ENCODE peak calls at places on chromosomes 7 and 10, in five cellular contexts. L is neuronal stem cell, M is IMR-90, H is mesendoderm, Z is mesenchymal stem cell. Y is an unnamed sample.

GRCh38 chr7:12256025-12256570 is 45.0 kb downstream of the TMEM106B start:
- DNase-seq in M (peak), H (no peak), Z (peak), L (no peak), Y (no peak)

GRCh38 chr10:129730993-129731325 is 233.1 kb downstream of the EBF3 start:
- DNase-seq in L (no peak), Z (no peak), H (no peak), M (no peak), Y (no peak)

GRCh38 chr10:124596116-124596785 is 134.6 kb downstream of the LHPP start:
- DNase-seq in L (no peak), M (no peak), H (no peak), Z (no peak), Y (no peak)

GRCh38 chr10:14016011-14016536 is 314.6 kb downstream of the FRMD4A start:
- DNase-seq in Z (peak), H (no peak), M (peak), L (no peak), Y (peak)

GRCh38 chr10:108631332-108631731 is 1292.0 kb downstream of the XPNPEP1 start:
- DNase-seq in L (no peak), H (no peak), M (no peak), Z (no peak), Y (no peak)

GRCh38 chr7:108293190-108293612 is 163.0 kb downstream of the NRCAM start:
- DNase-seq in H (no peak), L (peak), M (no peak), Z (no peak), Y (no peak)

GRCh38 chr7:157568785-157569584 is 232.2 kb downstream of the DNAJB6 start:
- DNase-seq in H (peak), M (no peak), L (peak), Z (peak), Y (no peak)

GRCh38 chr7:2629740-2630681 is 1.8 kb upstream of the TTYH3 start:
- DNase-seq in M (peak), Z (peak), H (no peak), L (no peak), Y (peak)

GRCh38 chr7:146115665-146116451 is 743 bp upstream of the CNTNAP2 start:
- DNase-seq in Z (peak), L (peak), H (peak), M (no peak), Y (no peak)

GRCh38 chr10:17713133-17713532 is 38.9 kb upstream of the TMEM236 start:
- DNase-seq in Z (no peak), M (no peak), L (peak), H (no peak), Y (no peak)

GRCh38 chr7:159095979-159096411 is 48.7 kb downstream of the VIPR2 start:
- DNase-seq in M (no peak), Z (no peak), L (no peak), H (no peak), Y (no peak)

GRCh38 chr10:129769381-129770116 is 194.5 kb downstream of the EBF3 start:
- DNase-seq in L (no peak), H (no peak), Z (no peak), M (no peak), Y (no peak)

GRCh38 chr7:1861799-1862458 is 191.9 kb downstream of the ELFN1 start:
- DNase-seq in H (no peak), L (no peak), M (no peak), Z (no peak), Y (no peak)

GRCh38 chr7:28409716-28410627 is 2.3 kb upstream of the CREB5 start:
- DNase-seq in H (peak), Z (peak), M (peak), L (peak), Y (peak)

GRCh38 chr7:116522247-116522646 is 2.6 kb upstream of the CAV1 start:
- DNase-seq in H (peak), L (no peak), M (peak), Z (peak), Y (no peak)

GRCh38 chr10:114491933-114492332 is 87.6 kb upstream of the AFAP1L2 start:
- DNase-seq in L (no peak), Z (no peak), M (no peak), H (no peak), Y (no peak)

GRCh38 chr10:78442836-78443550 is 409.3 kb downstream of the RPS24 start:
- DNase-seq in L (no peak), Z (no peak), M (no peak), H (no peak), Y (no peak)

GRCh38 chr10:50619171-50619570 is 4.6 kb downstream of the SGMS1 start:
- DNase-seq in M (no peak), L (no peak), H (no peak), Z (no peak), Y (no peak)

GRCh38 chr10:79206300-79207095 is 137.7 kb downstream of the ZMIZ1 start:
- DNase-seq in M (no peak), L (no peak), H (no peak), Z (no peak), Y (no peak)

GRCh38 chr10:107900131-107900530 is 735.6 kb upstream of the SORCS1 start:
- DNase-seq in Z (no peak), H (no peak), L (no peak), M (no peak), Y (no peak)

GRCh38 chr10:51815723-51816122 is 116.3 kb upstream of the CSTF2T start:
- DNase-seq in M (no peak), L (no peak), Z (no peak), H (no peak), Y (no peak)

GRCh38 chr7:45651540-45651939 is 77.4 kb downstream of the ADCY1 start:
- DNase-seq in M (no peak), Z (no peak), H (no peak), L (no peak), Y (no peak)

GRCh38 chr7:41870505-41871138 is 167.7 kb upstream of the INHBA start:
- DNase-seq in H (no peak), L (no peak), M (peak), Z (peak), Y (peak)

GRCh38 chr7:100191775-100192174 is 14.1 kb downstream of the STAG3 start:
- DNase-seq in M (peak), H (no peak), L (no peak), Z (peak), Y (no peak)

GRCh38 chr10:4535531-4535930 is 290.5 kb upstream of the AKR1E2 start:
- DNase-seq in M (no peak), Z (no peak), H (no peak), L (no peak), Y (no peak)

GRCh38 chr10:89355373-89355772 is 22.5 kb upstream of the IFIT1B start:
- DNase-seq in Z (peak), H (no peak), L (no peak), M (peak), Y (no peak)

GRCh38 chr7:113774182-113774807 is 144.5 kb downstream of the PPP1R3A start:
- DNase-seq in Z (peak), M (peak), L (no peak), H (peak), Y (peak)

GRCh38 chr7:77284005-77284404 is 84.4 kb upstream of the FGL2 start:
- DNase-seq in M (no peak), Z (no peak), H (no peak), L (no peak), Y (no peak)

GRCh38 chr7:157502701-157503111 is 165.9 kb downstream of the DNAJB6 start:
- DNase-seq in L (no peak), M (no peak), H (no peak), Z (peak), Y (no peak)

GRCh38 chr7:81769891-81770818 is at the start of gene HGF:
- DNase-seq in M (peak), L (no peak), Z (peak), H (peak), Y (no peak)

GRCh38 chr10:97332586-97333350 is 1.8 kb downstream of the FRAT2 start:
- DNase-seq in M (peak), L (peak), H (peak), Z (peak), Y (peak)

GRCh38 chr10:91805110-91805825 is 7.0 kb downstream of the TNKS2 start:
- DNase-seq in L (no peak), Z (no peak), M (peak), H (no peak), Y (peak)

GRCh38 chr7:138957217-138957616 is 24.0 kb downstream of the KIAA1549 start:
- DNase-seq in L (no peak), M (no peak), H (no peak), Z (no peak), Y (no peak)

GRCh38 chr7:4745971-4746919 is 29.2 kb upstream of the AP5Z1 start:
- DNase-seq in M (peak), L (no peak), H (peak), Z (peak), Y (peak)

GRCh38 chr10:75640381-75640780 is 209.0 kb downstream of the LRMDA start:
- DNase-seq in Z (no peak), L (no peak), H (no peak), M (no peak), Y (no peak)

GRCh38 chr7:135673360-135673706 is 11.0 kb downstream of the STMP1 start:
- DNase-seq in L (no peak), Z (peak), H (no peak), M (peak), Y (no peak)

GRCh38 chr10:69315610-69316312 is 37.5 kb downstream of the HK1 start:
- DNase-seq in M (peak), Z (peak), L (no peak), H (no peak), Y (no peak)
- H3K4ac ChIP-seq in M (no peak), Z (no peak), L (no peak), H (peak), Y (no peak)

GRCh38 chr10:29846881-29847280 is 212.1 kb upstream of the SVIL start:
- DNase-seq in L (no peak), Z (no peak), H (no peak), M (no peak), Y (no peak)
- H3K4me3 ChIP-seq in L (no peak), Z (no peak), H (no peak), M (no peak), Y (no peak)

DNA sequence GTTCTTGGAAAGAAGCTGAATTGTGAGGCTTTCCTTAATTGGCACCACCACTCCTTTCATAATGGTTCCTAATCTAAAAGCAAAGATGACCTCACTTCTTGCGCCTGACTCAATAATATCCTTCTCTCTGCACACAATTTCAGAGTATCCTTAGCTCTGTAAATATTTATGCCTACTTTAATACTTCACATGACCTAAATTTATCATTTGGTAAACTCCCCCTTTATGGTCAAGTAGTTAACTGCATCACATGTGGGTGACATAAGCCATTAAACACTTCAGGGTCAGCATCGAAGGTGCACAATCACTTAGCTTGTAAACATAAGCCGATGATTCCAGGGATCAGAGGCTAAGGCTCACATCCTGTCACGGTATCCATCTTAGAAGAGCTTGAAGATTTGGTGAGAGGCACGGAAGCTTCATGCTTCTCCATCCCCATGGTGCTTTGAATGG is 7.3 kb upstream of the RHOBTB1 start:
- DNase-seq in M (peak), L (no peak), H (no peak), Z (peak), Y (no peak)
- H3K4ac ChIP-seq in M (no peak), L (no peak), H (no peak), Z (no peak), Y (no peak)

GRCh38 chr7:150567846-150568245 is 656 bp downstream of the GIMAP4 start:
- DNase-seq in L (no peak), M (no peak), Z (no peak), H (no peak), Y (no peak)
- H3K4me3 ChIP-seq in L (no peak), M (no peak), Z (no peak), H (no peak), Y (no peak)

DNA sequence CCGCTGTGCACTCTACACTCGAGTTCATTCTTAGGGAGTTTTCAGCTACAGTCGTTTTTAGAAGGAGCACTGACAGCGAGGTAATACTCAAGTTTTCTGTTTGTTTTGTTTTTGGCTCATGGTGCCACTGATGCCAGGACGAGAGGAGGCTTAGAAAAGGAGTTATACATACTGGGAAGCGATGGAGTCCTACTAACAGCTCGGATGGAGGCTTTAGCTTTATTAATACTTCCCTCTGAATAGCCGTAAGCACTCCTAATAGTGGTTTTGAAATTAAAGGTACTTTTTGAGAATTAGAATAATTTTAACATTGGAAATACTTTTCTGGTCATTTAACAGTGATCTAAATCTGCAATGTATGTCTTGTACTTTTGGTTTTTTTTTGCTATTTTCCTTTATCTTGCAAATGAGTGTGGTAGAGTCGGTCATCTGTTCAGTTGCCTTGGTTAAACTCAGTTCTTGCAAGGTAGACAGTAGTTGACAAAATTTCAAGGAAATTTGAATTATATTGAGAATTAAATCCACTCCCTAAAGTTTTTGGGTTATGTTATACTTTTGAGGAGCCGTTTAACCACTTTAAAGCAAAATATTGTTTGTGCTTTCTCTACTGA is 1.4 kb downstream of the HBP1 start:
- DNase-seq in L (no peak), Z (no peak), M (no peak), H (no peak), Y (no peak)
- H3K4ac ChIP-seq in L (no peak), Z (no peak), M (peak), H (no peak), Y (no peak)

Y was measured in trophoblast cell.